ENCODE peak calls at places on chromosomes 5 and 9, in six cellular contexts. One of them, this sample, is unnamed.
A peak's percentile ranks its signal among the peaks of the same experiment; 100 is the strongest.

GRCh38 chr9:15104826-15105420 is 194.7 kb upstream of the FREM1 start:
- DNase-seq in H1: peak; percentile 53
- DNase-seq in SK-N-SH: peak; percentile 37
- DNase-seq in K562: peak; percentile 8
- DNase-seq in GM12878: no peak
- DNase-seq in HepG2: peak; percentile 47
- DNase-seq in this sample: peak; percentile 10

GRCh38 chr5:76249601-76250000 is 153.5 kb upstream of the IQGAP2 start:
- DNase-seq in HepG2: no peak
- DNase-seq in K562: no peak
- DNase-seq in GM12878: no peak
- DNase-seq in H1: no peak
- DNase-seq in SK-N-SH: no peak
- DNase-seq in this sample: no peak

GRCh38 chr9:107348836-107349235 is 65.8 kb downstream of the RAD23B start:
- DNase-seq in HepG2: no peak
- DNase-seq in SK-N-SH: no peak
- DNase-seq in K562: no peak
- DNase-seq in H1: no peak
- DNase-seq in GM12878: no peak
- DNase-seq in this sample: no peak

GRCh38 chr5:132238169-132238744 is 10.6 kb upstream of the P4HA2 start:
- DNase-seq in GM12878: peak; percentile 32
- DNase-seq in SK-N-SH: peak; percentile 71
- DNase-seq in HepG2: peak; percentile 41
- DNase-seq in H1: peak; percentile 95
- DNase-seq in K562: peak; percentile 64
- DNase-seq in this sample: peak; percentile 28

GRCh38 chr9:88991066-88992030 is at the start of gene S1PR3:
- DNase-seq in HepG2: no peak
- DNase-seq in GM12878: no peak
- DNase-seq in H1: peak; percentile 81
- DNase-seq in SK-N-SH: peak; percentile 94
- DNase-seq in K562: peak; percentile 37
- DNase-seq in this sample: peak; percentile 44

GRCh38 chr9:16985559-16986348 is 115.3 kb upstream of the BNC2 start:
- DNase-seq in SK-N-SH: no peak
- DNase-seq in HepG2: no peak
- DNase-seq in K562: no peak
- DNase-seq in H1: no peak
- DNase-seq in GM12878: no peak
- DNase-seq in this sample: no peak

GRCh38 chr5:171580506-171581265 is 161.2 kb downstream of the FGF18 start:
- DNase-seq in K562: no peak
- DNase-seq in SK-N-SH: no peak
- DNase-seq in H1: no peak
- DNase-seq in HepG2: no peak
- DNase-seq in GM12878: no peak
- DNase-seq in this sample: no peak

GRCh38 chr9:12813533-12813932 is 38.7 kb downstream of the LURAP1L start:
- DNase-seq in SK-N-SH: no peak
- DNase-seq in GM12878: no peak
- DNase-seq in HepG2: no peak
- DNase-seq in H1: no peak
- DNase-seq in K562: no peak
- DNase-seq in this sample: no peak

GRCh38 chr9:114112325-114112724 is 13.2 kb upstream of the KIF12 start:
- DNase-seq in GM12878: no peak
- DNase-seq in SK-N-SH: no peak
- DNase-seq in HepG2: no peak
- DNase-seq in H1: no peak
- DNase-seq in K562: no peak
- DNase-seq in this sample: no peak

GRCh38 chr5:69024241-69024651 is 69.6 kb upstream of the SLC30A5 start:
- DNase-seq in SK-N-SH: peak; percentile 68
- DNase-seq in HepG2: peak; percentile 58
- DNase-seq in K562: peak; percentile 61
- DNase-seq in H1: peak; percentile 51
- DNase-seq in GM12878: no peak
- DNase-seq in this sample: peak; percentile 19

GRCh38 chr5:40441733-40442132 is 238.0 kb upstream of the PTGER4 start:
- DNase-seq in SK-N-SH: no peak
- DNase-seq in HepG2: peak; percentile 37
- DNase-seq in GM12878: no peak
- DNase-seq in H1: no peak
- DNase-seq in K562: no peak
- DNase-seq in this sample: no peak

GRCh38 chr5:149367249-149367971 is 9.6 kb downstream of the PCYOX1L start:
- DNase-seq in H1: peak; percentile 89
- DNase-seq in K562: peak; percentile 86
- DNase-seq in GM12878: no peak
- DNase-seq in HepG2: peak; percentile 89
- DNase-seq in SK-N-SH: peak; percentile 87
- DNase-seq in this sample: peak; percentile 84

GRCh38 chr9:136668983-136669790 is 6.5 kb downstream of the EGFL7 start:
- DNase-seq in HepG2: no peak
- DNase-seq in K562: peak; percentile 41
- DNase-seq in SK-N-SH: no peak
- DNase-seq in H1: no peak
- DNase-seq in GM12878: no peak
- DNase-seq in this sample: no peak

GRCh38 chr5:68290260-68290674 is 74.7 kb downstream of the PIK3R1 start:
- DNase-seq in SK-N-SH: peak; percentile 60
- DNase-seq in H1: no peak
- DNase-seq in K562: peak; percentile 71
- DNase-seq in GM12878: no peak
- DNase-seq in HepG2: no peak
- DNase-seq in this sample: no peak

GRCh38 chr9:80648336-80648735 is 1041.0 kb downstream of the TLE1 start:
- DNase-seq in SK-N-SH: no peak
- DNase-seq in K562: no peak
- DNase-seq in HepG2: no peak
- DNase-seq in H1: no peak
- DNase-seq in GM12878: no peak
- DNase-seq in this sample: no peak

GRCh38 chr9:17799383-17799782 is 220.5 kb downstream of the SH3GL2 start:
- DNase-seq in HepG2: no peak
- DNase-seq in SK-N-SH: no peak
- DNase-seq in K562: no peak
- DNase-seq in H1: no peak
- DNase-seq in GM12878: no peak
- DNase-seq in this sample: no peak

GRCh38 chr5:142133382-142134206 is 25.0 kb downstream of the NDFIP1 start:
- DNase-seq in HepG2: peak; percentile 42
- DNase-seq in K562: no peak
- DNase-seq in GM12878: no peak
- DNase-seq in SK-N-SH: no peak
- DNase-seq in H1: no peak
- DNase-seq in this sample: no peak

GRCh38 chr5:17079562-17079961 is 137.9 kb upstream of the BASP1 start:
- DNase-seq in H1: no peak
- DNase-seq in HepG2: no peak
- DNase-seq in SK-N-SH: no peak
- DNase-seq in GM12878: no peak
- DNase-seq in K562: no peak
- DNase-seq in this sample: no peak

GRCh38 chr9:31908158-31908890 is 476.1 kb upstream of the ACO1 start:
- DNase-seq in HepG2: no peak
- DNase-seq in K562: no peak
- DNase-seq in SK-N-SH: no peak
- DNase-seq in H1: no peak
- DNase-seq in GM12878: peak; percentile 1
- DNase-seq in this sample: no peak

GRCh38 chr9:36337865-36338264 is 62.2 kb downstream of the RNF38 start:
- DNase-seq in HepG2: no peak
- DNase-seq in SK-N-SH: no peak
- DNase-seq in GM12878: no peak
- DNase-seq in K562: no peak
- DNase-seq in H1: no peak
- DNase-seq in this sample: no peak

GRCh38 chr5:33639478-33639877 is 198.7 kb downstream of the TARS1 start:
- DNase-seq in SK-N-SH: no peak
- DNase-seq in K562: no peak
- DNase-seq in HepG2: no peak
- DNase-seq in GM12878: no peak
- DNase-seq in H1: no peak
- DNase-seq in this sample: no peak

GRCh38 chr9:18317896-18318295 is 156.1 kb upstream of the ADAMTSL1 start:
- DNase-seq in GM12878: no peak
- DNase-seq in K562: no peak
- DNase-seq in H1: no peak
- DNase-seq in HepG2: no peak
- DNase-seq in SK-N-SH: no peak
- DNase-seq in this sample: no peak

GRCh38 chr9:82810902-82811301 is 252.0 kb downstream of the RASEF start:
- DNase-seq in H1: no peak
- DNase-seq in K562: no peak
- DNase-seq in GM12878: no peak
- DNase-seq in SK-N-SH: no peak
- DNase-seq in HepG2: no peak
- DNase-seq in this sample: no peak

GRCh38 chr9:136538599-136539426 is 7.0 kb downstream of the NOTCH1 start:
- DNase-seq in HepG2: no peak
- DNase-seq in H1: no peak
- DNase-seq in GM12878: no peak
- DNase-seq in SK-N-SH: no peak
- DNase-seq in K562: no peak
- DNase-seq in this sample: no peak

GRCh38 chr5:14510880-14511279 is 70.7 kb upstream of the OTULINL start:
- DNase-seq in H1: no peak
- DNase-seq in HepG2: no peak
- DNase-seq in SK-N-SH: no peak
- DNase-seq in GM12878: no peak
- DNase-seq in K562: no peak
- DNase-seq in this sample: no peak

GRCh38 chr5:119743927-119744326 is 114.6 kb downstream of the FAM170A start:
- DNase-seq in H1: no peak
- DNase-seq in SK-N-SH: peak; percentile 25
- DNase-seq in HepG2: peak; percentile 33
- DNase-seq in K562: peak; percentile 43
- DNase-seq in GM12878: peak; percentile 48
- DNase-seq in this sample: peak; percentile 4

GRCh38 chr9:109584205-109584604 is 86.1 kb upstream of the PTPN3 start:
- DNase-seq in K562: no peak
- DNase-seq in GM12878: no peak
- DNase-seq in SK-N-SH: no peak
- DNase-seq in HepG2: no peak
- DNase-seq in H1: no peak
- DNase-seq in this sample: no peak

GRCh38 chr9:31394040-31394473 is 990.4 kb upstream of the ACO1 start:
- DNase-seq in H1: no peak
- DNase-seq in SK-N-SH: no peak
- DNase-seq in K562: no peak
- DNase-seq in HepG2: no peak
- DNase-seq in GM12878: no peak
- DNase-seq in this sample: no peak

GRCh38 chr9:128828719-128829452 is 708 bp downstream of the SPOUT1 start:
- DNase-seq in K562: no peak
- DNase-seq in H1: no peak
- DNase-seq in HepG2: no peak
- DNase-seq in GM12878: no peak
- DNase-seq in SK-N-SH: no peak
- DNase-seq in this sample: no peak

DNA sequence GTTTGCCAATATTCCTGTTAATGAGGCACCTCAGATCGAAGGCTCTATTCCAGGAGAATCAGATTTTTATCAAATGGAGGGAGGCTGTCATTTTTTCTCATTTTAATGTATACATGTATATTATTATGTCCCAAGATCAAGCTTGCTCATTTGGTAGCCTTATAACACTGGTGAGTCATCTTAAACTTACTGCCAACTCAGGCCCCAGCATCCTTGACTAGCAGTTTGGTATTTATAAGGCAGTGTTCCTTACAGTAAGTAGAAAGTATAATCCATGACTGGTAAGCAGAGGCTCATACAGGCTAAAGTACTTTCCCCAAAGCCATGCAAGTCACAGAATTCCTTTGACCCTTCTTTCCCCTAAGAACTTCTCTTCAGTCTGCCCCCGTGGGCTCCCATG is 90.7 kb upstream of the NR3C1 start:
- DNase-seq in HepG2: no peak
- DNase-seq in SK-N-SH: no peak
- DNase-seq in H1: no peak
- DNase-seq in GM12878: no peak
- DNase-seq in K562: no peak
- DNase-seq in this sample: no peak
- TF ChIP-seq GABPA in HepG2: no peak
- TF ChIP-seq GABPA in SK-N-SH: no peak
- TF ChIP-seq GABPA in H1: no peak
- TF ChIP-seq GABPA in GM12878: no peak
- TF ChIP-seq GABPA in K562: no peak
- TF ChIP-seq GABPA in this sample: no peak

GRCh38 chr5:97915101-97915500 is 732.1 kb upstream of the RIOK2 start:
- DNase-seq in GM12878: no peak
- DNase-seq in K562: no peak
- DNase-seq in H1: no peak
- DNase-seq in HepG2: no peak
- DNase-seq in SK-N-SH: no peak
- DNase-seq in this sample: no peak
- TF ChIP-seq GABPA in GM12878: no peak
- TF ChIP-seq GABPA in K562: no peak
- TF ChIP-seq GABPA in H1: no peak
- TF ChIP-seq GABPA in HepG2: no peak
- TF ChIP-seq GABPA in SK-N-SH: no peak
- TF ChIP-seq GABPA in this sample: no peak

GRCh38 chr5:1867815-1868143 is 14.9 kb downstream of the IRX4 start:
- DNase-seq in K562: no peak
- DNase-seq in SK-N-SH: no peak
- DNase-seq in HepG2: no peak
- DNase-seq in H1: no peak
- DNase-seq in GM12878: no peak
- DNase-seq in this sample: no peak

GRCh38 chr5:1867114-1867814 is 15.5 kb downstream of the IRX4 start:
- DNase-seq in K562: no peak
- DNase-seq in H1: no peak
- DNase-seq in GM12878: no peak
- DNase-seq in SK-N-SH: no peak
- DNase-seq in HepG2: no peak
- DNase-seq in this sample: no peak

GRCh38 chr5:1864896-1865440 is 17.8 kb downstream of the IRX4 start:
- DNase-seq in HepG2: no peak
- DNase-seq in GM12878: no peak
- DNase-seq in K562: no peak
- DNase-seq in H1: no peak
- DNase-seq in SK-N-SH: no peak
- DNase-seq in this sample: no peak

GRCh38 chr5:1865948-1866347 is 16.8 kb downstream of the IRX4 start:
- DNase-seq in K562: no peak
- DNase-seq in H1: no peak
- DNase-seq in HepG2: no peak
- DNase-seq in SK-N-SH: no peak
- DNase-seq in GM12878: no peak
- DNase-seq in this sample: no peak

GRCh38 chr5:1865486-1865885 is 17.2 kb downstream of the IRX4 start:
- DNase-seq in GM12878: no peak
- DNase-seq in HepG2: no peak
- DNase-seq in SK-N-SH: no peak
- DNase-seq in H1: no peak
- DNase-seq in K562: no peak
- DNase-seq in this sample: no peak
- TF ChIP-seq GABPA in GM12878: no peak
- TF ChIP-seq GABPA in HepG2: no peak
- TF ChIP-seq GABPA in SK-N-SH: no peak
- TF ChIP-seq GABPA in H1: no peak
- TF ChIP-seq GABPA in K562: no peak
- TF ChIP-seq GABPA in this sample: no peak

GRCh38 chr5:167861134-167861930 is 430.1 kb upstream of the WWC1 start:
- DNase-seq in HepG2: no peak
- DNase-seq in SK-N-SH: peak; percentile 15
- DNase-seq in H1: peak; percentile 79
- DNase-seq in GM12878: no peak
- DNase-seq in K562: no peak
- DNase-seq in this sample: no peak
- TF ChIP-seq GABPA in HepG2: no peak
- TF ChIP-seq GABPA in SK-N-SH: no peak
- TF ChIP-seq GABPA in H1: no peak
- TF ChIP-seq GABPA in GM12878: no peak
- TF ChIP-seq GABPA in K562: no peak
- TF ChIP-seq GABPA in this sample: no peak

This sample was measured in HL-60.